ENCODE peak calls at places on chromosome 9, in eight cellular contexts. One of them, this sample, is unnamed.

GRCh38 chr9:70261131-70261870 is 2.5 kb downstream of the SMC5 start:
- DNase-seq in IMR-90: peak; percentile 21
- DNase-seq in left lung: no peak
- DNase-seq in heart right ventricle: no peak
- DNase-seq in fibroblast of lung: peak; percentile 19
- DNase-seq in PC-9: no peak
- DNase-seq in colonic mucosa: no peak
- DNase-seq in SK-N-SH: no peak
- DNase-seq in this sample: no peak

GRCh38 chr9:134049236-134049635 is 18.6 kb downstream of the BRD3 start:
- DNase-seq in fibroblast of lung: no peak
- DNase-seq in PC-9: no peak
- DNase-seq in heart right ventricle: peak; percentile 75
- DNase-seq in IMR-90: no peak
- DNase-seq in SK-N-SH: no peak
- DNase-seq in colonic mucosa: no peak
- DNase-seq in left lung: no peak
- DNase-seq in this sample: no peak

GRCh38 chr9:23380821-23381220 is 445.2 kb downstream of the ELAVL2 start:
- DNase-seq in left lung: no peak
- DNase-seq in colonic mucosa: no peak
- DNase-seq in IMR-90: no peak
- DNase-seq in PC-9: no peak
- DNase-seq in SK-N-SH: no peak
- DNase-seq in fibroblast of lung: no peak
- DNase-seq in heart right ventricle: no peak
- DNase-seq in this sample: no peak

GRCh38 chr9:137314561-137315560 is 12.8 kb upstream of the NRARP start:
- DNase-seq in colonic mucosa: no peak
- DNase-seq in SK-N-SH: peak; percentile 43
- DNase-seq in left lung: peak; percentile 30
- DNase-seq in PC-9: no peak
- DNase-seq in fibroblast of lung: no peak
- DNase-seq in IMR-90: no peak
- DNase-seq in heart right ventricle: no peak
- DNase-seq in this sample: peak; percentile 20

GRCh38 chr9:32431940-32432555 is 47.6 kb downstream of the ACO1 start:
- DNase-seq in colonic mucosa: peak; percentile 40
- DNase-seq in SK-N-SH: peak; percentile 55
- DNase-seq in PC-9: no peak
- DNase-seq in left lung: no peak
- DNase-seq in heart right ventricle: peak; percentile 23
- DNase-seq in fibroblast of lung: peak; percentile 52
- DNase-seq in IMR-90: peak; percentile 64
- DNase-seq in this sample: peak; percentile 65

GRCh38 chr9:110623462-110624025 is 44.0 kb upstream of the SVEP1 start:
- DNase-seq in colonic mucosa: peak; percentile 56
- DNase-seq in fibroblast of lung: peak; percentile 41
- DNase-seq in IMR-90: peak; percentile 70
- DNase-seq in PC-9: peak; percentile 48
- DNase-seq in left lung: no peak
- DNase-seq in SK-N-SH: peak; percentile 30
- DNase-seq in heart right ventricle: peak; percentile 51
- DNase-seq in this sample: peak; percentile 44

GRCh38 chr9:85914108-85914507 is 26.8 kb upstream of the NAA35 start:
- DNase-seq in PC-9: no peak
- DNase-seq in fibroblast of lung: no peak
- DNase-seq in SK-N-SH: no peak
- DNase-seq in colonic mucosa: no peak
- DNase-seq in left lung: no peak
- DNase-seq in IMR-90: no peak
- DNase-seq in heart right ventricle: no peak
- DNase-seq in this sample: no peak

GRCh38 chr9:123073991-123074422 is 40.5 kb downstream of the GPR21 start:
- DNase-seq in fibroblast of lung: peak; percentile 94
- DNase-seq in colonic mucosa: no peak
- DNase-seq in SK-N-SH: no peak
- DNase-seq in heart right ventricle: no peak
- DNase-seq in IMR-90: peak; percentile 57
- DNase-seq in PC-9: no peak
- DNase-seq in left lung: no peak
- DNase-seq in this sample: no peak

GRCh38 chr9:86675805-86676204 is 271.5 kb downstream of the GAS1 start:
- DNase-seq in IMR-90: no peak
- DNase-seq in left lung: no peak
- DNase-seq in fibroblast of lung: no peak
- DNase-seq in PC-9: no peak
- DNase-seq in SK-N-SH: no peak
- DNase-seq in colonic mucosa: no peak
- DNase-seq in heart right ventricle: no peak
- DNase-seq in this sample: no peak

GRCh38 chr9:82590845-82591244 is 472.1 kb downstream of the RASEF start:
- DNase-seq in SK-N-SH: no peak
- DNase-seq in colonic mucosa: no peak
- DNase-seq in IMR-90: no peak
- DNase-seq in PC-9: no peak
- DNase-seq in heart right ventricle: no peak
- DNase-seq in fibroblast of lung: no peak
- DNase-seq in left lung: no peak
- DNase-seq in this sample: no peak

GRCh38 chr9:14320272-14321245 is 6.6 kb upstream of the NFIB start:
- DNase-seq in fibroblast of lung: peak; percentile 95
- DNase-seq in SK-N-SH: no peak
- DNase-seq in PC-9: no peak
- DNase-seq in IMR-90: peak; percentile 95
- DNase-seq in left lung: no peak
- DNase-seq in heart right ventricle: no peak
- DNase-seq in colonic mucosa: peak; percentile 54
- DNase-seq in this sample: peak; percentile 23

GRCh38 chr9:136722093-136722968 is 10.0 kb downstream of the DIPK1B start:
- DNase-seq in heart right ventricle: no peak
- DNase-seq in colonic mucosa: no peak
- DNase-seq in SK-N-SH: no peak
- DNase-seq in IMR-90: no peak
- DNase-seq in left lung: no peak
- DNase-seq in PC-9: no peak
- DNase-seq in fibroblast of lung: no peak
- DNase-seq in this sample: no peak

GRCh38 chr9:127786773-127787123 is 914 bp downstream of the CDK9 start:
- DNase-seq in PC-9: no peak
- DNase-seq in fibroblast of lung: no peak
- DNase-seq in colonic mucosa: no peak
- DNase-seq in heart right ventricle: no peak
- DNase-seq in SK-N-SH: no peak
- DNase-seq in IMR-90: no peak
- DNase-seq in left lung: no peak
- DNase-seq in this sample: no peak

GRCh38 chr9:94533155-94533554 is 21.7 kb upstream of the PCAT7 start:
- DNase-seq in left lung: no peak
- DNase-seq in IMR-90: no peak
- DNase-seq in PC-9: no peak
- DNase-seq in colonic mucosa: peak; percentile 35
- DNase-seq in SK-N-SH: no peak
- DNase-seq in heart right ventricle: no peak
- DNase-seq in fibroblast of lung: no peak
- DNase-seq in this sample: no peak

GRCh38 chr9:126452036-126452595 is 125.5 kb downstream of the MVB12B start:
- DNase-seq in heart right ventricle: no peak
- DNase-seq in PC-9: no peak
- DNase-seq in IMR-90: no peak
- DNase-seq in SK-N-SH: no peak
- DNase-seq in fibroblast of lung: no peak
- DNase-seq in left lung: no peak
- DNase-seq in colonic mucosa: no peak
- DNase-seq in this sample: no peak

GRCh38 chr9:118643118-118643517 is 726.1 kb downstream of the BRINP1 start:
- DNase-seq in PC-9: peak; percentile 89
- DNase-seq in IMR-90: no peak
- DNase-seq in colonic mucosa: no peak
- DNase-seq in SK-N-SH: no peak
- DNase-seq in fibroblast of lung: peak; percentile 78
- DNase-seq in heart right ventricle: no peak
- DNase-seq in left lung: peak; percentile 73
- DNase-seq in this sample: no peak

GRCh38 chr9:116403171-116403570 is 249.6 kb downstream of the PAPPA start:
- DNase-seq in IMR-90: no peak
- DNase-seq in heart right ventricle: no peak
- DNase-seq in SK-N-SH: no peak
- DNase-seq in PC-9: no peak
- DNase-seq in fibroblast of lung: no peak
- DNase-seq in left lung: no peak
- DNase-seq in colonic mucosa: no peak
- DNase-seq in this sample: no peak

DNA sequence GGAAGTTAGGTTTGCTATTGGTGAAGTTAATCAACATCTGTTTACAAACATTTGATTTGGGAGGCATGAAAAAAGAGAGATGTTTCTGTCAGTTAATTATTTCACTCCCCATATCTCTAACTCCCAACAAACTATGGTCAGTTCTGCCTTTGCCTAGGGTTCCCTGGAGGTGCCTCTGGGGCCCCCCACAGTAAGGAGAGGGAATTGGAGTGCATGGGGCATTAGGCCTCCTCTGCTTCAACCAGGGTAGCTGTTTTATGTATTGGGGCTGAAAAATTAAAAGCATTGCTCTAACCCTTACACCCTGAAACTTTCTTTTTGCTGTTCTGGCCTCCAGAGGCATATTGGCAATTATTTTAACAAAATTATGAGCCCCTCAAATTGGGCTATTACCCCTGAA is 32.3 kb downstream of the RUSC2 start:
- DNase-seq in colonic mucosa: no peak
- DNase-seq in PC-9: no peak
- DNase-seq in heart right ventricle: no peak
- DNase-seq in SK-N-SH: no peak
- DNase-seq in left lung: no peak
- DNase-seq in IMR-90: no peak
- DNase-seq in fibroblast of lung: no peak
- DNase-seq in this sample: no peak
- TF ChIP-seq CTCF in colonic mucosa: no peak
- TF ChIP-seq CTCF in PC-9: no peak
- TF ChIP-seq CTCF in heart right ventricle: no peak
- TF ChIP-seq CTCF in SK-N-SH: peak; percentile 20
- TF ChIP-seq CTCF in left lung: no peak
- TF ChIP-seq CTCF in IMR-90: peak; percentile 36
- TF ChIP-seq CTCF in fibroblast of lung: peak; percentile 16
- TF ChIP-seq CTCF in this sample: no peak

GRCh38 chr9:16689352-16689938 is 181.0 kb downstream of the BNC2 start:
- DNase-seq in PC-9: no peak
- DNase-seq in heart right ventricle: peak; percentile 24
- DNase-seq in colonic mucosa: no peak
- DNase-seq in left lung: no peak
- DNase-seq in SK-N-SH: no peak
- DNase-seq in IMR-90: peak; percentile 39
- DNase-seq in fibroblast of lung: peak; percentile 55
- DNase-seq in this sample: no peak
- H3K4me1 ChIP-seq in PC-9: no peaks in the 10 kb centered on the region
- H3K4me1 ChIP-seq in heart right ventricle: peaks cover 25% of the 10 kb centered on the region
- H3K4me1 ChIP-seq in colonic mucosa: no peaks in the 10 kb centered on the region
- H3K4me1 ChIP-seq in left lung: no peaks in the 10 kb centered on the region
- H3K4me1 ChIP-seq in SK-N-SH: no peaks in the 10 kb centered on the region
- H3K4me1 ChIP-seq in IMR-90: peaks cover 3% of the 10 kb centered on the region
- H3K4me1 ChIP-seq in fibroblast of lung: peaks cover 4% of the 10 kb centered on the region
- H3K4me1 ChIP-seq in this sample: no peaks in the 10 kb centered on the region

GRCh38 chr9:38339496-38339895 is 53.0 kb upstream of the ALDH1B1 start:
- DNase-seq in PC-9: no peak
- DNase-seq in colonic mucosa: no peak
- DNase-seq in left lung: peak; percentile 40
- DNase-seq in IMR-90: peak; percentile 60
- DNase-seq in fibroblast of lung: peak; percentile 77
- DNase-seq in heart right ventricle: no peak
- DNase-seq in SK-N-SH: no peak
- DNase-seq in this sample: no peak

GRCh38 chr9:38338359-38339014 is 54.0 kb upstream of the ALDH1B1 start:
- DNase-seq in heart right ventricle: no peak
- DNase-seq in PC-9: no peak
- DNase-seq in colonic mucosa: no peak
- DNase-seq in SK-N-SH: peak; percentile 42
- DNase-seq in fibroblast of lung: no peak
- DNase-seq in left lung: no peak
- DNase-seq in IMR-90: no peak
- DNase-seq in this sample: no peak

GRCh38 chr9:38337706-38338264 is 54.7 kb upstream of the ALDH1B1 start:
- DNase-seq in PC-9: no peak
- DNase-seq in colonic mucosa: no peak
- DNase-seq in SK-N-SH: no peak
- DNase-seq in left lung: no peak
- DNase-seq in heart right ventricle: no peak
- DNase-seq in IMR-90: no peak
- DNase-seq in fibroblast of lung: no peak
- DNase-seq in this sample: no peak

GRCh38 chr9:38337095-38337494 is 55.4 kb upstream of the ALDH1B1 start:
- DNase-seq in colonic mucosa: no peak
- DNase-seq in heart right ventricle: no peak
- DNase-seq in SK-N-SH: no peak
- DNase-seq in fibroblast of lung: no peak
- DNase-seq in left lung: no peak
- DNase-seq in IMR-90: no peak
- DNase-seq in PC-9: no peak
- DNase-seq in this sample: no peak

DNA sequence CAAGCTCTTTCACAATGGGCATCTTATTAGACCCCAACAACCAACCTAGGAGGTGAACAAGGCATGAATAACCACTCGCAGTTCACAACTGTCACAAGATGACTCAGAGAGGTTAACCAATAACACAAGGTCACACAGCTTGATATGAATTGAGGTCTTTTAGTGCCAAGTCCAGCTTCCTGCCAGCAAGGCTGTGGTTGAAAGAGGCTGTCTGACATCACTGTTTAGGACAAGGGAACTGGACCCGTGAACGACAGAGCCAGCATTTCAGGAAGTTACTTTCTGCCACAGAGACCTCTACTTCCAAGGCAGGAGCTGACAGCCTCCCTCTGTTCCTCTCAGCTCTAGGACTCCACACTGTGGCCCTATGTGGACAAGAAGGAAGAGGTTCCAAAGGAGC is 53.4 kb upstream of the ALDH1B1 start:
- DNase-seq in heart right ventricle: peak; percentile 6
- DNase-seq in left lung: no peak
- DNase-seq in PC-9: no peak
- DNase-seq in fibroblast of lung: peak; percentile 79
- DNase-seq in SK-N-SH: no peak
- DNase-seq in IMR-90: peak; percentile 61
- DNase-seq in colonic mucosa: no peak
- DNase-seq in this sample: no peak
- TF ChIP-seq CTCF in heart right ventricle: no peak
- TF ChIP-seq CTCF in left lung: no peak
- TF ChIP-seq CTCF in PC-9: no peak
- TF ChIP-seq CTCF in fibroblast of lung: no peak
- TF ChIP-seq CTCF in SK-N-SH: no peak
- TF ChIP-seq CTCF in IMR-90: no peak
- TF ChIP-seq CTCF in colonic mucosa: no peak
- TF ChIP-seq CTCF in this sample: no peak

DNA sequence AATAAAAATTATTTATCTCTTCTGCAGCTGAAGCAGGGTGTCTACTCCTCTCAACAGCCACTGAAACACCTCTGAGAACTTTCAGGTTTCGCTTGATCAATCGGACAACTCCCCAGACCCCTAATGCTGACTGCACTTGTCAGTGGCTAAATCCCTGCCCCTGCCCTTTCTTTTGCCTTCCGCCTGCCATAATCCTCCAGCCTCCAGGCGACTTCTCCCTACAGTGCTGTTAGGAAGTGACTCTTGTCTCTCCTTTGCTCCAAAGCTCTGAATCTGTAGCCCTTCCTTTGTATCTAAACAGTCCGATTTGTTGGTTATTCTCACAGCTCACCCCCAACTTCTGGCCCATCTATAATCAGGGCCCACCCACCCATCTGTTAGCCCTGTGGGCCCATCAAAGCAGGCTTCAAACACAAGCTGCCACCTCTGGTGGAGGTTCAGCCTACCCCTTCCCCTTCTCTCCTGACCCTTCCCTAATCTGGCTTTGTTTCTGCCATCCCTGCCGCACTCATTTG is 53.7 kb upstream of the IFNK start:
- DNase-seq in PC-9: no peak
- DNase-seq in IMR-90: no peak
- DNase-seq in SK-N-SH: no peak
- DNase-seq in fibroblast of lung: no peak
- DNase-seq in colonic mucosa: no peak
- DNase-seq in heart right ventricle: no peak
- DNase-seq in left lung: no peak
- DNase-seq in this sample: no peak
- H3K4me1 ChIP-seq in PC-9: no peaks in the 10 kb centered on the region
- H3K4me1 ChIP-seq in IMR-90: no peaks in the 10 kb centered on the region
- H3K4me1 ChIP-seq in SK-N-SH: peaks cover 13% of the 10 kb centered on the region
- H3K4me1 ChIP-seq in fibroblast of lung: no peaks in the 10 kb centered on the region
- H3K4me1 ChIP-seq in colonic mucosa: no peaks in the 10 kb centered on the region
- H3K4me1 ChIP-seq in heart right ventricle: peaks cover 44% of the 10 kb centered on the region
- H3K4me1 ChIP-seq in left lung: peaks cover 4% of the 10 kb centered on the region
- H3K4me1 ChIP-seq in this sample: no peaks in the 10 kb centered on the region